ENCODE peak calls at places on chromosomes 7 and 10, in six cellular contexts. B is colonic mucosa, N is WERI-Rb-1, T is cardiac muscle cell, G is SJSA1, J is right cardiac atrium. C is an unnamed sample.

GRCh38 chr10:50405733-50406132 is 154.4 kb upstream of the ASAH2 start:
- DNase-seq in B (no peak), N (no peak), T (no peak), G (no peak), J (no peak), C (no peak)

GRCh38 chr7:28939844-28940243 is 18.3 kb downstream of the TRIL start:
- DNase-seq in B (no peak), N (no peak), T (no peak), G (no peak), J (no peak), C (no peak)

GRCh38 chr10:86165666-86166065 is 200.9 kb downstream of the GRID1 start:
- DNase-seq in B (no peak), N (no peak), T (no peak), G (no peak), J (no peak), C (no peak)

GRCh38 chr10:24716295-24716694 is 7.4 kb downstream of the ARHGAP21 start:
- DNase-seq in B (peak; percentile 80), N (no peak), T (no peak), G (no peak), J (no peak), C (no peak)

GRCh38 chr7:142859829-142860228 is 5.0 kb downstream of the EPHB6 start:
- DNase-seq in B (no peak), N (no peak), T (peak; percentile 83), G (no peak), J (no peak), C (no peak)

GRCh38 chr10:59880976-59881510 is 25.3 kb downstream of the CCDC6 start:
- DNase-seq in B (peak; percentile 17), N (no peak), T (no peak), G (no peak), J (no peak), C (no peak)

GRCh38 chr10:14259696-14260595 is 70.8 kb downstream of the FRMD4A start:
- DNase-seq in B (no peak), N (no peak), T (no peak), G (no peak), J (no peak), C (peak; percentile 15)

GRCh38 chr7:114663502-114663901 is 248.9 kb downstream of the FOXP2 start:
- DNase-seq in B (no peak), N (peak; percentile 50), T (peak; percentile 61), G (no peak), J (no peak), C (no peak)

GRCh38 chr10:97456034-97456685 is 10.2 kb downstream of the ZDHHC16 start:
- DNase-seq in B (no peak), N (no peak), T (no peak), G (no peak), J (no peak), C (no peak)

GRCh38 chr10:14293516-14293915 is 37.2 kb downstream of the FRMD4A start:
- DNase-seq in B (no peak), N (no peak), T (peak; percentile 7), G (no peak), J (no peak), C (no peak)

GRCh38 chr10:70835895-70836294 is 20.1 kb downstream of the SGPL1 start:
- DNase-seq in B (no peak), N (no peak), T (peak; percentile 77), G (no peak), J (no peak), C (no peak)

GRCh38 chr10:49594594-49594993 is 15.5 kb upstream of the SLC18A3 start:
- DNase-seq in B (peak; percentile 39), N (peak; percentile 35), T (peak; percentile 82), G (no peak), J (no peak), C (no peak)

GRCh38 chr10:98408799-98409198 is 6.2 kb downstream of the PYROXD2 start:
- DNase-seq in B (no peak), N (no peak), T (no peak), G (no peak), J (no peak), C (no peak)

GRCh38 chr7:2539031-2540028 is 16.0 kb downstream of the BRAT1 start:
- DNase-seq in B (no peak), N (no peak), T (no peak), G (no peak), J (peak; percentile 48), C (no peak)

GRCh38 chr10:125236091-125236490 is 75.7 kb upstream of the CTBP2 start:
- DNase-seq in B (no peak), N (no peak), T (no peak), G (no peak), J (no peak), C (no peak)

GRCh38 chr7:140559410-140559809 is 80.1 kb upstream of the MKRN1 start:
- DNase-seq in B (no peak), N (no peak), T (no peak), G (no peak), J (no peak), C (no peak)

GRCh38 chr10:86498608-86499007 is 23.0 kb downstream of the WAPL start:
- DNase-seq in B (no peak), N (no peak), T (no peak), G (no peak), J (no peak), C (no peak)

GRCh38 chr10:91983403-91983802 is 59.8 kb downstream of the BTAF1 start:
- DNase-seq in B (no peak), N (no peak), T (peak; percentile 55), G (no peak), J (no peak), C (no peak)

GRCh38 chr10:31467791-31468535 is 148.9 kb downstream of the ZEB1 start:
- DNase-seq in B (no peak), N (peak; percentile 15), T (no peak), G (no peak), J (peak; percentile 17), C (peak; percentile 14)

GRCh38 chr7:133556070-133556469 is 303.2 kb downstream of the EXOC4 start:
- DNase-seq in B (no peak), N (no peak), T (no peak), G (no peak), J (no peak), C (no peak)

GRCh38 chr7:114085592-114086490 is 167.0 kb upstream of the PPP1R3A start:
- DNase-seq in B (peak; percentile 95), N (peak; percentile 95), T (peak; percentile 82), G (no peak), J (peak; percentile 88), C (peak; percentile 95)

GRCh38 chr10:75226656-75227055 is 9.1 kb downstream of the COMTD1 start:
- DNase-seq in B (no peak), N (no peak), T (no peak), G (no peak), J (no peak), C (no peak)

GRCh38 chr7:123738356-123738755 is 10.4 kb downstream of the WASL start:
- DNase-seq in B (peak; percentile 51), N (no peak), T (no peak), G (no peak), J (no peak), C (no peak)

GRCh38 chr7:123741940-123742339 is 6.9 kb downstream of the WASL start:
- DNase-seq in B (no peak), N (no peak), T (no peak), G (no peak), J (no peak), C (no peak)

GRCh38 chr7:123734498-123734897 is 14.3 kb downstream of the WASL start:
- DNase-seq in B (no peak), N (no peak), T (no peak), G (no peak), J (no peak), C (no peak)

GRCh38 chr7:123735539-123735938 is 13.3 kb downstream of the WASL start:
- DNase-seq in B (no peak), N (no peak), T (no peak), G (no peak), J (no peak), C (no peak)

GRCh38 chr7:123738808-123739207 is 10.0 kb downstream of the WASL start:
- DNase-seq in B (no peak), N (no peak), T (no peak), G (no peak), J (no peak), C (no peak)
- H3K27ac ChIP-seq in B (peak overlapping the region; percentile 3), N (no peak overlapping the region), T (no peak overlapping the region), G (no peak overlapping the region), J (no peak overlapping the region), C (no peak overlapping the region)

GRCh38 chr10:88489107-88489506 is 94.0 kb downstream of the RNLS start:
- DNase-seq in B (no peak), N (no peak), T (no peak), G (no peak), J (no peak), C (no peak)
- H3K27ac ChIP-seq in B (no peak overlapping the region), N (no peak overlapping the region), T (no peak overlapping the region), G (no peak overlapping the region), J (no peak overlapping the region), C (no peak overlapping the region)

GRCh38 chr10:78025685-78026364 is 3.5 kb downstream of the POLR3A start:
- DNase-seq in B (no peak), N (no peak), T (no peak), G (no peak), J (no peak), C (no peak)
- H3K27ac ChIP-seq in B (no peak overlapping the region), N (no peak overlapping the region), T (no peak overlapping the region), G (peak overlapping the region; percentile 4), J (no peak overlapping the region), C (no peak overlapping the region)

DNA sequence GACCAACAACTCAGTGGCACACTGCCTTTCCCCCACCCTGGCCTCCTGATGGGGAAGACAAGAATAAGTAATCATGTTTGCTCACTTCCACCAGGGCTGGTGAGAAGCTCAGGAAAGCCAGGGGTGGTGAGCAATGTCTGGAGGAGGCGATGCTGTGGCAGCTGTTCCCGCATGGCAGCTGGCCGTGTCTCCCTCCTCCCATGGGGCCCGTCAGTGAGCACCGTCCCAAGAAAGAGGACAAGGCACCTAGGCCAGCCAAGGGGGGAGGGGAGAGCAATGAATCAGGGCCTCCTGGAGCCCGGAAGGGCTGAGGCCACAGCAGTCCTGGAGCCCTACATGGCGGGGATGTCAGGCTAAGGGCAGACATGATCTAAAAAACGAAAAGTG is 69.2 kb upstream of the INSIG1 start:
- DNase-seq in B (no peak), N (no peak), T (no peak), G (no peak), J (no peak), C (no peak)
- H3K27ac ChIP-seq in B (no peak overlapping the region), N (peak overlapping the region; percentile 79), T (no peak overlapping the region), G (no peak overlapping the region), J (no peak overlapping the region), C (no peak overlapping the region)

GRCh38 chr7:100366411-100367250 is 6.7 kb upstream of the PILRA start:
- DNase-seq in B (no peak), N (no peak), T (no peak), G (no peak), J (peak; percentile 43), C (no peak)
- H3K27ac ChIP-seq in B (no peak overlapping the region), N (no peak overlapping the region), T (peak overlapping the region; percentile 22), G (no peak overlapping the region), J (no peak overlapping the region), C (no peak overlapping the region)